ENCODE peak calls at places on chromosomes 4 and X, in ten cellular contexts. T is OCI-LY7, O is IMR-90, F is lower lobe of right lung, X is left ventricle myocardium inferior, D is adrenal gland, J is cardiac muscle cell, K is upper lobe of right lung, L is foreskin keratinocyte, I is Panc1. Q is an unnamed sample.
A peak's percentile ranks its signal among the peaks of the same experiment; 100 is the strongest.

GRCh38 chr4:179625391-179625790 is 2183.2 kb upstream of the AGA start:
- DNase-seq in T (no peak), O (peak; percentile 91), F (no peak), X (no peak), D (no peak), J (no peak), K (no peak), L (peak; percentile 62), I (no peak), Q (no peak)

GRCh38 chr4:665381-665750 is 8.7 kb downstream of the ATP5ME start:
- DNase-seq in T (no peak), O (no peak), F (peak; percentile 40), X (no peak), D (peak; percentile 11), J (no peak), K (no peak), L (no peak), I (no peak), Q (peak; percentile 3)

GRCh38 chr4:96531836-96532235 is 691.9 kb downstream of the PDHA2 start:
- DNase-seq in T (no peak), O (no peak), F (no peak), X (no peak), D (no peak), J (no peak), K (no peak), L (no peak), I (no peak), Q (no peak)

GRCh38 chr4:104677122-104677521 is 182.4 kb upstream of the CXXC4 start:
- DNase-seq in T (no peak), O (no peak), F (no peak), X (no peak), D (peak; percentile 14), J (peak; percentile 52), K (no peak), L (peak; percentile 18), I (no peak), Q (peak; percentile 19)

GRCh38 chrX:153782324-153782723 is 1.5 kb downstream of the SRPK3 start:
- DNase-seq in T (no peak), O (no peak), F (no peak), X (no peak), D (no peak), J (no peak), K (no peak), L (no peak), I (no peak), Q (no peak)

GRCh38 chr4:125582302-125582701 is 267.5 kb downstream of the FAT4 start:
- DNase-seq in T (no peak), O (peak; percentile 30), F (no peak), X (no peak), D (no peak), J (no peak), K (no peak), L (peak; percentile 32), I (no peak), Q (no peak)

GRCh38 chrX:136765957-136766356 is 14.8 kb downstream of the ARHGEF6 start:
- DNase-seq in T (no peak), O (no peak), F (no peak), X (no peak), D (peak; percentile 28), J (peak; percentile 2), K (no peak), L (no peak), I (no peak), Q (no peak)

GRCh38 chrX:45743081-45743533 is 542.4 kb upstream of the DIPK2B start:
- DNase-seq in T (no peak), O (peak; percentile 75), F (no peak), X (no peak), D (no peak), J (no peak), K (no peak), L (peak; percentile 83), I (no peak), Q (no peak)

GRCh38 chrX:64191281-64192010 is 14.1 kb downstream of the AMER1 start:
- DNase-seq in T (no peak), O (no peak), F (no peak), X (no peak), D (no peak), J (no peak), K (no peak), L (no peak), I (no peak), Q (no peak)

DNA sequence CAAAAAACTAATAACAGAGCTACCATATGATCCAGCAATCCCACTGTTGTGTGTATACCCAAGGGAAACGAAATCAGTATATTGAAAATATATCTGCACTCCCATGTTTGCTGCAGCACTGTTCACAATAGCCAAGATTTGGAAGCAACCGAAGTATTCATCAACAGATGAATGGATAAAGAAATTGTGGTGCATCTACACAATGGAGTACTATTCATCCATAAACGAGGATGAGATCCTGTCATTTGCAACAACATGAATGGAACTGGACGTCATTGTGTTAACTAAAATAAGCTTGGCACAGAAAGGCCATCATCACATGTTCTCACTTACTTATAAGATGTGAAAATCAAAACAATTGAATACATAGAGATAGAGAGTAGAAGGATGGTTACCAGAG is 402.1 kb downstream of the KCTD8 start:
- DNase-seq in T (no peak), O (no peak), F (no peak), X (no peak), D (no peak), J (no peak), K (no peak), L (no peak), I (no peak), Q (no peak)
- H3K4me1 ChIP-seq in T (no peaks in the 10 kb centered on the region), O (no peaks in the 10 kb centered on the region), F (no peaks in the 10 kb centered on the region), X (no peaks in the 10 kb centered on the region), D (no peaks in the 10 kb centered on the region), J (no peaks in the 10 kb centered on the region), K (no peaks in the 10 kb centered on the region), L (no peaks in the 10 kb centered on the region), I (no peaks in the 10 kb centered on the region), Q (no peaks in the 10 kb centered on the region)

GRCh38 chr4:184475096-184475461 is 729 bp upstream of the IRF2 start:
- DNase-seq in T (peak; percentile 57), O (peak; percentile 35), F (peak; percentile 64), X (peak; percentile 42), D (peak; percentile 54), J (peak; percentile 23), K (peak; percentile 83), L (no peak), I (no peak), Q (peak; percentile 69)

GRCh38 chr4:184473265-184473514 is 1.2 kb downstream of the IRF2 start:
- DNase-seq in T (no peak), O (no peak), F (no peak), X (no peak), D (no peak), J (no peak), K (no peak), L (no peak), I (no peak), Q (no peak)

GRCh38 chr4:184472540-184473264 is 1.6 kb downstream of the IRF2 start:
- DNase-seq in T (peak; percentile 81), O (peak; percentile 51), F (peak; percentile 91), X (peak; percentile 84), D (peak; percentile 80), J (peak; percentile 93), K (peak; percentile 94), L (peak; percentile 38), I (no peak), Q (peak; percentile 93)

GRCh38 chr4:184473515-184474260 is 662 bp downstream of the IRF2 start:
- DNase-seq in T (peak; percentile 71), O (peak; percentile 32), F (peak; percentile 67), X (peak; percentile 42), D (peak; percentile 50), J (peak; percentile 63), K (peak; percentile 79), L (peak; percentile 36), I (no peak), Q (peak; percentile 44)

GRCh38 chr4:184474261-184475095 is at the start of gene IRF2:
- DNase-seq in T (peak; percentile 97), O (peak; percentile 97), F (peak; percentile 98), X (peak; percentile 98), D (peak; percentile 97), J (peak; percentile 95), K (peak; percentile 99), L (peak; percentile 92), I (peak; percentile 61), Q (peak; percentile 98)
- TF ChIP-seq CTCF in T (no peak), O (no peak), F (no peak), X (peak; percentile 41), D (peak; percentile 36), J (no peak), K (no peak), L (peak; percentile 27), I (no peak), Q (no peak)

GRCh38 chr4:7911044-7911578 is 28.6 kb downstream of the AFAP1 start:
- DNase-seq in T (no peak), O (peak; percentile 95), F (no peak), X (no peak), D (no peak), J (peak; percentile 89), K (no peak), L (peak; percentile 33), I (no peak), Q (no peak)
- H3K4me1 ChIP-seq in T (peaks cover 17% of the 10 kb centered on the region), O (peaks cover 34% of the 10 kb centered on the region), F (peaks cover 27% of the 10 kb centered on the region), X (peaks cover 34% of the 10 kb centered on the region), D (peaks cover 12% of the 10 kb centered on the region), J (peaks cover 34% of the 10 kb centered on the region), K (peaks cover 24% of the 10 kb centered on the region), L (no peaks in the 10 kb centered on the region), I (peaks cover 96% of the 10 kb centered on the region), Q (peaks cover 22% of the 10 kb centered on the region)

GRCh38 chrX:9510366-9510765 is 45.5 kb downstream of the TBL1X start:
- DNase-seq in T (no peak), O (no peak), F (no peak), X (no peak), D (no peak), J (no peak), K (no peak), L (peak; percentile 11), I (no peak), Q (no peak)
- TF ChIP-seq CTCF in T (no peak), O (no peak), F (no peak), X (no peak), D (no peak), J (no peak), K (no peak), L (no peak), I (no peak), Q (no peak)

DNA sequence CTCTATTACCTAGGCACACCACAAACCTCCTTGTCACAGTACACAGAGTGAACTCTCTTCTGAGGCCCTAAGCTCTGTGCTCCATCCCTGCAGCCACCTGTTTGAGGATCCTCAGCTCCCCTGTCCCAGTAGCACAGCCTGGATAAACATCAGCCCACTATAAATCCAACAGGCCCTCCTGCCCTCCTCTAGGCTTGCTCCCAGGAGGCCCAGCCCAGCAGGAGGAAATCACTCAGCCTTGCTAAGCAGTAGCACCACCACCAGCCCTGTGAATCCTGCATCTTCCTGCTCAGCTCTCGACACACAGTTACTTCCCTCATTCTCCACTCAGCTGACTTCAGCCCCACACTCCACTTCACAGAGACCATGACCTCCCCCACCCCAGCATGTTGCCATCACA is 273.9 kb downstream of the BCOR start:
- DNase-seq in T (peak; percentile 18), O (no peak), F (no peak), X (no peak), D (no peak), J (no peak), K (no peak), L (no peak), I (no peak), Q (no peak)
- H3K4me1 ChIP-seq in T (peaks cover 42% of the 10 kb centered on the region), O (no peaks in the 10 kb centered on the region), F (peaks cover 8% of the 10 kb centered on the region), X (peaks cover 9% of the 10 kb centered on the region), D (no peaks in the 10 kb centered on the region), J (peaks cover 7% of the 10 kb centered on the region), K (no peaks in the 10 kb centered on the region), L (no peaks in the 10 kb centered on the region), I (no peaks in the 10 kb centered on the region), Q (no peaks in the 10 kb centered on the region)

GRCh38 chr4:5199912-5200311 is 148.6 kb downstream of the STK32B start:
- DNase-seq in T (no peak), O (no peak), F (no peak), X (no peak), D (no peak), J (no peak), K (no peak), L (no peak), I (no peak), Q (no peak)
- TF ChIP-seq CTCF in T (no peak), O (no peak), F (no peak), X (no peak), D (no peak), J (no peak), K (no peak), L (no peak), I (no peak), Q (no peak)